ENCODE peak calls at places on chromosomes 4 and X, in four cellular contexts. O is NCI-H1092, G is NCI-H1694 treated with DMSO at 0.1 percent for 48 hours, Z is GM10248. Y is an unnamed sample.

GRCh38 chr4:52950226-52950625 is 88.1 kb downstream of the RASL11B start:
- DNase-seq in O (no peak), G (no peak), Z (no peak), Y (no peak)

GRCh38 chrX:13473666-13474516 is 95.5 kb upstream of the EGFL6 start:
- DNase-seq in O (no peak), G (no peak), Z (peak; percentile 26), Y (no peak)

GRCh38 chr4:181646864-181647263 is 596.3 kb upstream of the TENM3 start:
- DNase-seq in O (no peak), G (no peak), Z (no peak), Y (no peak)

GRCh38 chr4:145298885-145299284 is 118.5 kb upstream of the OTUD4 start:
- DNase-seq in O (no peak), G (no peak), Z (no peak), Y (no peak)

GRCh38 chr4:52579602-52580272 is 79.4 kb downstream of the USP46 start:
- DNase-seq in O (no peak), G (no peak), Z (no peak), Y (no peak)

GRCh38 chr4:145531193-145531592 is 49.5 kb downstream of the SMAD1 start:
- DNase-seq in O (no peak), G (peak; percentile 27), Z (no peak), Y (no peak)

GRCh38 chr4:124711469-124712416 is 789 bp downstream of the ANKRD50 start:
- DNase-seq in O (peak; percentile 53), G (peak; percentile 33), Z (peak; percentile 18), Y (peak; percentile 6)

GRCh38 chr4:2255501-2256155 is 6.3 kb downstream of the MXD4 start:
- DNase-seq in O (no peak), G (no peak), Z (no peak), Y (no peak)

GRCh38 chr4:186541801-186542200 is 13.6 kb downstream of the MTNR1A start:
- DNase-seq in O (no peak), G (no peak), Z (no peak), Y (no peak)

GRCh38 chr4:169270810-169271691 is at the start of gene SH3RF1:
- DNase-seq in O (peak; percentile 75), G (peak; percentile 30), Z (peak; percentile 85), Y (no peak)

Y was measured in NCI-H1436 treated with DMSO at 0.1 percent for 48 hours.